ENCODE peak calls at places on chromosome 15, in seven cellular contexts. One of them, this sample, is unnamed.

GRCh38 chr15:77538011-77538410 is 94.7 kb downstream of the LINGO1 start:
- DNase-seq in GM23248: no peak
- DNase-seq in SJSA1: no peak
- DNase-seq in GM23338: peak
- DNase-seq in stomach: no peak
- DNase-seq in gastrocnemius medialis: no peak
- DNase-seq in body of pancreas: no peak
- DNase-seq in this sample: no peak

GRCh38 chr15:56528136-56528535 is 63.2 kb upstream of the MNS1 start:
- DNase-seq in GM23248: no peak
- DNase-seq in SJSA1: no peak
- DNase-seq in GM23338: no peak
- DNase-seq in stomach: no peak
- DNase-seq in gastrocnemius medialis: no peak
- DNase-seq in body of pancreas: no peak
- DNase-seq in this sample: no peak

GRCh38 chr15:28023933-28024888 is 74.9 kb downstream of the OCA2 start:
- DNase-seq in GM23248: no peak
- DNase-seq in SJSA1: no peak
- DNase-seq in GM23338: no peak
- DNase-seq in stomach: no peak
- DNase-seq in gastrocnemius medialis: no peak
- DNase-seq in body of pancreas: no peak
- DNase-seq in this sample: no peak

GRCh38 chr15:72475674-72476073 is 1.5 kb downstream of the ARIH1 start:
- DNase-seq in GM23248: no peak
- DNase-seq in SJSA1: no peak
- DNase-seq in GM23338: no peak
- DNase-seq in stomach: no peak
- DNase-seq in gastrocnemius medialis: no peak
- DNase-seq in body of pancreas: no peak
- DNase-seq in this sample: no peak

GRCh38 chr15:38516636-38517035 is 48.0 kb downstream of the RASGRP1 start:
- DNase-seq in GM23248: no peak
- DNase-seq in SJSA1: no peak
- DNase-seq in GM23338: peak
- DNase-seq in stomach: no peak
- DNase-seq in gastrocnemius medialis: no peak
- DNase-seq in body of pancreas: no peak
- DNase-seq in this sample: no peak

GRCh38 chr15:98070132-98070531 is 109.6 kb downstream of the ARRDC4 start:
- DNase-seq in GM23248: no peak
- DNase-seq in SJSA1: peak
- DNase-seq in GM23338: no peak
- DNase-seq in stomach: no peak
- DNase-seq in gastrocnemius medialis: no peak
- DNase-seq in body of pancreas: no peak
- DNase-seq in this sample: no peak

GRCh38 chr15:29789871-29790270 is 32.4 kb downstream of the TJP1 start:
- DNase-seq in GM23248: no peak
- DNase-seq in SJSA1: no peak
- DNase-seq in GM23338: no peak
- DNase-seq in stomach: no peak
- DNase-seq in gastrocnemius medialis: no peak
- DNase-seq in body of pancreas: no peak
- DNase-seq in this sample: no peak

GRCh38 chr15:79322945-79323344 is 12.0 kb downstream of the TMED3 start:
- DNase-seq in GM23248: no peak
- DNase-seq in SJSA1: no peak
- DNase-seq in GM23338: no peak
- DNase-seq in stomach: no peak
- DNase-seq in gastrocnemius medialis: no peak
- DNase-seq in body of pancreas: no peak
- DNase-seq in this sample: no peak

GRCh38 chr15:73030280-73030679 is 22.0 kb upstream of the NEO1 start:
- DNase-seq in GM23248: no peak
- DNase-seq in SJSA1: no peak
- DNase-seq in GM23338: no peak
- DNase-seq in stomach: no peak
- DNase-seq in gastrocnemius medialis: no peak
- DNase-seq in body of pancreas: no peak
- DNase-seq in this sample: no peak

GRCh38 chr15:52082197-52083036 is 30.2 kb downstream of the BCL2L10 start:
- DNase-seq in GM23248: no peak
- DNase-seq in SJSA1: no peak
- DNase-seq in GM23338: no peak
- DNase-seq in stomach: no peak
- DNase-seq in gastrocnemius medialis: no peak
- DNase-seq in body of pancreas: no peak
- DNase-seq in this sample: no peak

GRCh38 chr15:101118615-101119014 is 133.2 kb downstream of the CHSY1 start:
- DNase-seq in GM23248: no peak
- DNase-seq in SJSA1: no peak
- DNase-seq in GM23338: peak
- DNase-seq in stomach: no peak
- DNase-seq in gastrocnemius medialis: no peak
- DNase-seq in body of pancreas: no peak
- DNase-seq in this sample: no peak

GRCh38 chr15:26665950-26666921 is 106.6 kb downstream of the GABRB3 start:
- DNase-seq in GM23248: no peak
- DNase-seq in SJSA1: no peak
- DNase-seq in GM23338: peak
- DNase-seq in stomach: no peak
- DNase-seq in gastrocnemius medialis: no peak
- DNase-seq in body of pancreas: no peak
- DNase-seq in this sample: no peak

GRCh38 chr15:38028869-38029268 is 94.4 kb downstream of the TMCO5A start:
- DNase-seq in GM23248: peak
- DNase-seq in SJSA1: no peak
- DNase-seq in GM23338: no peak
- DNase-seq in stomach: no peak
- DNase-seq in gastrocnemius medialis: no peak
- DNase-seq in body of pancreas: no peak
- DNase-seq in this sample: no peak

GRCh38 chr15:60580650-60581415 is 101.9 kb upstream of the ICE2 start:
- DNase-seq in GM23248: no peak
- DNase-seq in SJSA1: no peak
- DNase-seq in GM23338: peak
- DNase-seq in stomach: no peak
- DNase-seq in gastrocnemius medialis: no peak
- DNase-seq in body of pancreas: no peak
- DNase-seq in this sample: no peak

GRCh38 chr15:90642464-90643300 is 74.5 kb upstream of the BLM start:
- DNase-seq in GM23248: peak
- DNase-seq in SJSA1: no peak
- DNase-seq in GM23338: peak
- DNase-seq in stomach: no peak
- DNase-seq in gastrocnemius medialis: no peak
- DNase-seq in body of pancreas: no peak
- DNase-seq in this sample: no peak

GRCh38 chr15:87477759-87478687 is 778.5 kb downstream of the NTRK3 start:
- DNase-seq in GM23248: peak
- DNase-seq in SJSA1: peak
- DNase-seq in GM23338: peak
- DNase-seq in stomach: no peak
- DNase-seq in gastrocnemius medialis: peak
- DNase-seq in body of pancreas: peak
- DNase-seq in this sample: no peak

GRCh38 chr15:99212401-99212800 is 37.0 kb downstream of the TTC23 start:
- DNase-seq in GM23248: peak
- DNase-seq in SJSA1: peak
- DNase-seq in GM23338: no peak
- DNase-seq in stomach: no peak
- DNase-seq in gastrocnemius medialis: peak
- DNase-seq in body of pancreas: no peak
- DNase-seq in this sample: peak

DNA sequence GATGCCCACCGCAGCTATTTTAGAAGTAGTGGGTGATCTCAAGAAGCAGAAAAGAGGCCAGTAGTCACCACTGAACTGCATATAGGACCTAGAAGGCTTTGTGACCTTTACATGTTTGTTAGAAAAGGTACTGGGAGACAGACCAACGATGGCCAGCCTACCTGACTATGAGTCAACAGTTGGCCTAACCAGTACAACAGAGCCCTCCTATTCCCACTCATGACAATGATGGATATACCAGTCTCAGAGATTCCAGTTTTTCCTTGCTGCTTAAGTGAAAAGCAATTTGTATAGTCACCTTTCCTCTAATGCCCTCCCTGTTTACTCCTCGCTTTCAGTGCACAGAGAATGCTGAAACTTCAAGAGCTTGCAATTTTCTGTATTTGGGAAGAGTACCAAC is 86.6 kb upstream of the PPIB start:
- DNase-seq in GM23248: no peak
- DNase-seq in SJSA1: no peak
- DNase-seq in GM23338: no peak
- DNase-seq in stomach: no peak
- DNase-seq in gastrocnemius medialis: no peak
- DNase-seq in body of pancreas: no peak
- DNase-seq in this sample: no peak
- H3K4me3 ChIP-seq in GM23248: no peak
- H3K4me3 ChIP-seq in SJSA1: no peak
- H3K4me3 ChIP-seq in GM23338: no peak
- H3K4me3 ChIP-seq in stomach: no peak
- H3K4me3 ChIP-seq in gastrocnemius medialis: no peak
- H3K4me3 ChIP-seq in body of pancreas: no peak
- H3K4me3 ChIP-seq in this sample: no peak

DNA sequence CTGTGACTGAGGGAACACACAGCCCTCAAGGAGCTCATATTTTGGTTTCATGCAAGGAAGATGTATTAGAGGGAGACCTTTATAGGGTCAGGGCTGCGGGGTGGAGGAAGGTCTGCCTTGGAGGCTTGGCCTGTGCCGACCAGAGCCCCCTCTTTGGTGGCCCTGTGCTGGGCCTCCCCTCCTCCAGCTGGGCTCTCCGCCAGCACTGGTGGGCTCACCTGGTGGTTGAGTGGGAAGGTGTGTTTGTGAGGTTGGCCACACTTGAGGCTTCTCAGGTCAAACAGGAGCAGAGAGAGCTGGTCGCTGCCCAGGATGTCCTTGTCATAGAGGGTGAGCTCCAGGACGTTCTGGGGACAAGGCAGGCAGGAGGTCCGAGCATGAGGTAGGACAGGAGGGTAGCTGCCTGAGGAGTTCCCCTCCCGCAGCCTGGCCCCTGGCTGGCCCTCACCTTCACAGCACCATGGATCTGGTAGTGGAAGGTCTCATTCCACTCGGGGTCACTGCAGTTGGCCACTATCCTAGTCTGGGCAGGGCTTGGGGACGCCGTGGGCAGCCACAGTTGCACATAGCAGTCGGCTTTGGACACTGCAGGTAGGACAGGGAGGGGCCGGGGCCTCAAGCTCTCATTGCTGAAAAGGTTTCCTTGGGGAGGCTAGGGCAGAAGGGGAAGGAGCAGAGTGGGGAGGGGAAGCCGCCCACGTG is 2.4 kb downstream of the PLA2G4F start:
- DNase-seq in GM23248: no peak
- DNase-seq in SJSA1: no peak
- DNase-seq in GM23338: no peak
- DNase-seq in stomach: peak
- DNase-seq in gastrocnemius medialis: no peak
- DNase-seq in body of pancreas: no peak
- DNase-seq in this sample: no peak
- H3K4me3 ChIP-seq in GM23248: no peak
- H3K4me3 ChIP-seq in SJSA1: no peak
- H3K4me3 ChIP-seq in GM23338: no peak
- H3K4me3 ChIP-seq in stomach: no peak
- H3K4me3 ChIP-seq in gastrocnemius medialis: no peak
- H3K4me3 ChIP-seq in body of pancreas: no peak
- H3K4me3 ChIP-seq in this sample: no peak

DNA sequence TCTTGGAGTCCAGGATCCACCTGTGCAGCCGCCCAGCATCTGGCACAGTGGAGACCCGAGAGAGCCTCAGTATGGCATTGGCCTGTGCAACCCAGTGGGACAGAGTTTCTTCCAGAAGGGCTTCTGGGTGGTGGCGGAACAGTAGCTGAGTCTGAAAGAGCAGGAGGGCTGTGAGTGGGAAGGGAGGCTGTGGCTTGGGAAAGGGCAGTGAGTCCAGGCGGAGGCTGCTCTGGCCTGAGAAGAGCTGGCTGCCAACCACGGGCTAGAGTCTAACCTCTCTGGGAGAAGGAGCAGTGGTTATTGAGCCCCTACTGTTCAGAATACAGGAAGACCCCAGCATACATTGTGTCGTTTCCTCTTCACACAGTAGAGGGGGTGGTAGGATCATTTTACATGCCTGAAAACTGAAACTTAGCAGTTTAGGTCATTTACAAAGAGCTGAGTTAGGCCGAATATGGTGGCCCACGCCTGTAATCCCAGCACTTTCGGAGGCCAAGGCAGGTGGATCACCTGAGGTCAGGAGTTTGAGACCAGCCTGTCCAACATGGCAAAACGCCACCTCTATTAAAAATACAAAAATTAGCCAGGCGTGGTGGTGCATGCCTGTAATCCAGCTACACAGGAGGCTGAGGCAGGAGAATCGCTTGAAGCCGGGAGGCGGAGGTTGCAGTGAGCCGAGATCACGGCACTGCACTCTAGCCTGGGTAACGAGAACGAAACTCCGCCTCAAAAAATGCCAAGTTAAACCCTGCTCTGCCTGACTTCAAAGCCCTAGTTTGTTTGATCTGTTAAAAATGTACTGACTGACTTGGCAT is 3.2 kb downstream of the AEN start:
- DNase-seq in GM23248: peak
- DNase-seq in SJSA1: no peak
- DNase-seq in GM23338: peak
- DNase-seq in stomach: no peak
- DNase-seq in gastrocnemius medialis: no peak
- DNase-seq in body of pancreas: no peak
- DNase-seq in this sample: no peak
- H3K4me3 ChIP-seq in GM23248: peak
- H3K4me3 ChIP-seq in SJSA1: no peak
- H3K4me3 ChIP-seq in GM23338: peak
- H3K4me3 ChIP-seq in stomach: peak
- H3K4me3 ChIP-seq in gastrocnemius medialis: no peak
- H3K4me3 ChIP-seq in body of pancreas: no peak
- H3K4me3 ChIP-seq in this sample: peak

DNA sequence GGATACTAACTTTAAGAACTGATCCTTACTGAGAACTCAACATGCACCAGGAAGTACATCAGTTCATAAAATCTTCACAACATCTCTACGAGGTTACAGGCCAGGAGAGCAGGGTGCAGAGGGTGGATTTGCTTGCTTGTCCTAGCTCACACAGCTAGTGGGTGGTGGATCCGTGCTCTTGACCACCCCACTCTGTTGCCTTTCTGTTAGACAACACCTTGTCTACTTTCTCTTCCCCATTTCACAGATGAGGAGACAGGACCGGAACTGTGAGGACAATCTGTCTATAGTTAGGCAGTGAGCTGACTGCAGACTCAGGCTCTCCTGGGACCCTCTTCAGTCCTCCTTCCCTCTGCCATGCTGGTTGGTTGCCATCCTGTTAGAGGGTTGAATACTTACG is 221.7 kb upstream of the TLE3 start:
- DNase-seq in GM23248: no peak
- DNase-seq in SJSA1: no peak
- DNase-seq in GM23338: no peak
- DNase-seq in stomach: no peak
- DNase-seq in gastrocnemius medialis: no peak
- DNase-seq in body of pancreas: no peak
- DNase-seq in this sample: no peak
- H3K4me3 ChIP-seq in GM23248: no peak
- H3K4me3 ChIP-seq in SJSA1: no peak
- H3K4me3 ChIP-seq in GM23338: no peak
- H3K4me3 ChIP-seq in stomach: no peak
- H3K4me3 ChIP-seq in gastrocnemius medialis: no peak
- H3K4me3 ChIP-seq in body of pancreas: no peak
- H3K4me3 ChIP-seq in this sample: no peak

This sample was measured in psoas muscle.